ENCODE peak calls at places on chromosomes 16 and 17, in ten cellular contexts. L is lower lobe of right lung; O is CD8-positive, alpha-beta memory T cell; Z is heart left ventricle; U is cardiac muscle cell; W is right lobe of liver; M is SJCRH30; V is ascending aorta; C is neural progenitor cell; J is sigmoid colon. F is an unnamed sample. For H3K27me3, H3K9me3 and H3K4me1, the result is how much of the 10 kb centered on the place peaks cover.

GRCh38 chr17:73430165-73430680 is 118.4 kb upstream of the CDC42EP4 start:
- DNase-seq in M (peak), V (no peak), C (peak), Z (no peak), U (no peak), W (no peak), L (peak), J (no peak), O (no peak), F (no peak)

GRCh38 chr17:17811381-17812210 is 25.2 kb downstream of the SREBF1 start:
- DNase-seq in U (peak), V (no peak), M (peak), L (no peak), C (peak), W (peak), J (no peak), Z (no peak), O (no peak), F (no peak)

GRCh38 chr17:39979021-39979660 is 1.5 kb upstream of the PSMD3 start:
- DNase-seq in Z (no peak), C (no peak), U (peak), O (no peak), L (no peak), J (no peak), W (no peak), V (no peak), M (peak), F (no peak)

GRCh38 chr17:31869031-31869430 is 10.0 kb upstream of the COPRS start:
- DNase-seq in O (no peak), W (no peak), Z (no peak), C (no peak), V (no peak), L (no peak), U (no peak), J (no peak), M (no peak), F (no peak)

GRCh38 chr16:12271006-12271405 is 294.5 kb downstream of the SNX29 start:
- DNase-seq in L (no peak), V (no peak), O (no peak), W (no peak), J (no peak), Z (no peak), C (peak), U (peak), M (peak), F (no peak)

GRCh38 chr17:33459078-33459940 is 166.2 kb upstream of the ASIC2 start:
- DNase-seq in L (no peak), Z (no peak), O (no peak), J (no peak), M (peak), W (no peak), C (no peak), V (no peak), U (no peak), F (no peak)

GRCh38 chr16:16145286-16145685 is 78.0 kb downstream of the ABCC6 start:
- DNase-seq in J (no peak), C (no peak), M (no peak), V (no peak), O (no peak), W (no peak), Z (no peak), L (no peak), U (no peak), F (no peak)

GRCh38 chr17:60147553-60148241 is 2.1 kb upstream of the CA4 start:
- DNase-seq in O (no peak), Z (no peak), W (no peak), U (no peak), M (no peak), L (peak), C (no peak), V (no peak), J (no peak), F (peak)

GRCh38 chr16:22141746-22142145 is 20.6 kb upstream of the SDR42E2 start:
- DNase-seq in M (peak), W (no peak), O (no peak), V (no peak), Z (no peak), C (peak), U (peak), J (no peak), L (no peak), F (no peak)

GRCh38 chr16:86383488-86384262 is 126.7 kb upstream of the FOXF1 start:
- DNase-seq in L (no peak), W (no peak), O (no peak), Z (no peak), C (no peak), U (peak), J (peak), V (no peak), M (peak), F (no peak)

GRCh38 chr16:89598199-89598598 is 15.2 kb upstream of the DPEP1 start:
- DNase-seq in J (no peak), Z (no peak), M (no peak), U (peak), V (no peak), C (no peak), L (no peak), O (no peak), W (no peak), F (no peak)

GRCh38 chr16:88619859-88620655 is 18.3 kb upstream of the IL17C start:
- DNase-seq in M (no peak), O (peak), U (no peak), W (no peak), V (no peak), C (no peak), L (no peak), J (no peak), Z (no peak), F (peak)

GRCh38 chr17:47905221-47905733 is 9.2 kb downstream of the SP2 start:
- DNase-seq in V (peak), U (peak), M (peak), J (peak), C (peak), Z (peak), W (peak), L (peak), O (no peak), F (no peak)

GRCh38 chr16:68751160-68751559 is 14.1 kb downstream of the CDH1 start:
- DNase-seq in M (no peak), U (no peak), W (no peak), L (no peak), O (no peak), V (no peak), Z (no peak), C (no peak), J (no peak), F (no peak)

GRCh38 chr16:85394511-85395206 is 218.5 kb upstream of the GSE1 start:
- DNase-seq in W (peak), V (no peak), O (no peak), J (peak), Z (peak), L (peak), M (no peak), C (no peak), U (no peak), F (no peak)

DNA sequence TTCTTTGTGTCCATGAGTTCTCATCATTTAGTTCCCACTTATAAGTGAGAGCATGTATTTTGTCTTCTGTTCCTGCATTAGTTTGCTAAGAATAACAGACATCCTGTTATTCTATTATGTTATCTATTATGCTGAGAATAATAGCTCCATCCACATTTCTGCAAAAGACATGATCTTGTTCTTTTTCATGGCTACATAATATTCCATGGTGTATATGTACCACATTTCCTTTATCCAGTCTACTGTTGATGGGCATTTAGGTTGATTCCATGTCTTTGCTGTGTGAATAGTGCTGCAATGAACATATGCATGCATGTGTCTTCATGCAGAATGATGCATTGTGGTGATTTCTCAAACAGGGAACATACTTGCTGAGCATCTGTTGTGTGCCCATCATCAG is 21.4 kb downstream of the PIK3R5 start:
- DNase-seq in W (no peak), C (no peak), U (no peak), L (no peak), J (no peak), M (no peak), O (no peak), Z (no peak), V (no peak), F (no peak)
- H3K27me3 ChIP-seq in W (under half), C (under half), U (under half), L (under half), J (under half), M (under half), O (under half), Z (under half), V (under half), F (under half)

GRCh38 chr16:79690159-79690558 is 89.6 kb upstream of the MAF start:
- DNase-seq in M (no peak), O (no peak), U (no peak), V (no peak), J (no peak), Z (no peak), C (no peak), W (no peak), L (no peak), F (no peak)
- H3K9me3 ChIP-seq in M (under half), O (under half), U (under half), V (under half), J (under half), Z (under half), C (under half), W (under half), L (under half), F (under half)

GRCh38 chr16:30557397-30557949 is 701 bp downstream of the ZNF764 start:
- DNase-seq in O (no peak), M (peak), C (peak), U (peak), V (no peak), W (peak), J (peak), L (no peak), Z (no peak), F (no peak)
- H3K4me1 ChIP-seq in O (under half), M (under half), C (under half), U (under half), V (under half), W (under half), J (under half), L (under half), Z (under half), F (under half)

GRCh38 chr17:49990921-49991320 is 4.1 kb downstream of the DLX3 start:
- DNase-seq in W (peak), V (no peak), O (no peak), U (no peak), Z (no peak), J (no peak), M (no peak), L (no peak), C (no peak), F (no peak)
- H3K27me3 ChIP-seq in W (under half), V (under half), O (half or more), U (half or more), Z (half or more), J (under half), M (under half), L (half or more), C (half or more), F (under half)